ENCODE peak calls at places on chromosome 6, in six cellular contexts. X, A, E, F, L and U are unnamed samples.

GRCh38 chr6:156587751-156588301 is 189.4 kb upstream of the ARID1B start:
- DNase-seq in X (no peak), F (no peak), A (no peak), L (no peak), E (no peak), U (no peak)

GRCh38 chr6:77030929-77031674 is 432.2 kb downstream of the HTR1B start:
- DNase-seq in L (no peak), E (no peak), X (no peak), F (peak; percentile 37), A (no peak), U (no peak)

GRCh38 chr6:116531675-116532570 is 13.6 kb downstream of the TRAPPC3L start:
- DNase-seq in A (peak; percentile 61), X (peak; percentile 43), E (no peak), L (peak; percentile 88), F (peak; percentile 35), U (no peak)

GRCh38 chr6:164018127-164018526 is 603.6 kb downstream of the QKI start:
- DNase-seq in X (no peak), E (no peak), A (no peak), L (no peak), F (no peak), U (no peak)

GRCh38 chr6:99822741-99823512 is 171.1 kb downstream of the MCHR2 start:
- DNase-seq in F (peak; percentile 29), A (no peak), L (no peak), X (no peak), E (no peak), U (no peak)

GRCh38 chr6:163825033-163825432 is 410.5 kb downstream of the QKI start:
- DNase-seq in A (no peak), X (no peak), F (peak; percentile 37), E (no peak), L (no peak), U (no peak)

GRCh38 chr6:101393291-101394251 is at the start of gene GRIK2:
- DNase-seq in A (no peak), L (no peak), F (no peak), X (no peak), E (peak; percentile 85), U (no peak)

GRCh38 chr6:1917628-1918371 is 308.1 kb downstream of the FOXC1 start:
- DNase-seq in A (no peak), E (no peak), F (peak; percentile 96), X (no peak), L (no peak), U (no peak)

GRCh38 chr6:96542702-96543101 is 20.2 kb upstream of the FHL5 start:
- DNase-seq in L (no peak), F (no peak), E (no peak), A (no peak), X (no peak), U (no peak)

GRCh38 chr6:160043784-160044183 is 74.9 kb downstream of the IGF2R start:
- DNase-seq in L (no peak), E (no peak), X (no peak), A (no peak), F (no peak), U (no peak)

GRCh38 chr6:113646701-113647100 is 210.4 kb upstream of the MARCKS start:
- DNase-seq in E (no peak), A (no peak), X (no peak), F (no peak), L (no peak), U (no peak)

GRCh38 chr6:27250955-27251671 is 3.6 kb downstream of the PRSS16 start:
- DNase-seq in A (peak; percentile 90), L (no peak), F (peak; percentile 26), X (peak; percentile 30), E (peak; percentile 97), U (no peak)

GRCh38 chr6:36947570-36948351 is 6.8 kb upstream of the PI16 start:
- DNase-seq in L (no peak), F (no peak), E (no peak), X (no peak), A (no peak), U (no peak)

GRCh38 chr6:138931660-138932059 is 56.4 kb downstream of the REPS1 start:
- DNase-seq in X (no peak), F (no peak), A (no peak), L (no peak), E (no peak), U (no peak)

GRCh38 chr6:133764011-133764812 is 124.7 kb upstream of the TCF21 start:
- DNase-seq in L (peak; percentile 46), A (no peak), E (no peak), F (no peak), X (no peak), U (no peak)

GRCh38 chr6:110181131-110182027 is 1.2 kb downstream of the CDC40 start:
- DNase-seq in A (no peak), F (no peak), L (no peak), X (no peak), E (no peak), U (no peak)

GRCh38 chr6:143290206-143290605 is 160.3 kb downstream of the ADAT2 start:
- DNase-seq in X (no peak), L (no peak), F (no peak), E (no peak), A (no peak), U (no peak)

GRCh38 chr6:14270925-14271791 is 153.6 kb downstream of the CD83 start:
- DNase-seq in X (no peak), L (no peak), F (peak; percentile 91), A (no peak), E (no peak), U (no peak)

GRCh38 chr6:155444120-155444917 is 11.3 kb downstream of the NOX3 start:
- DNase-seq in X (no peak), F (peak; percentile 23), E (no peak), L (no peak), A (no peak), U (no peak)

GRCh38 chr6:155439376-155439775 is 16.3 kb downstream of the NOX3 start:
- DNase-seq in E (no peak), X (no peak), L (no peak), F (no peak), A (no peak), U (no peak)

GRCh38 chr6:155443168-155443567 is 12.5 kb downstream of the NOX3 start:
- DNase-seq in A (no peak), F (no peak), X (no peak), L (no peak), E (no peak), U (no peak)

GRCh38 chr6:155442562-155442961 is 13.1 kb downstream of the NOX3 start:
- DNase-seq in L (no peak), X (no peak), F (no peak), E (no peak), A (no peak), U (no peak)

DNA sequence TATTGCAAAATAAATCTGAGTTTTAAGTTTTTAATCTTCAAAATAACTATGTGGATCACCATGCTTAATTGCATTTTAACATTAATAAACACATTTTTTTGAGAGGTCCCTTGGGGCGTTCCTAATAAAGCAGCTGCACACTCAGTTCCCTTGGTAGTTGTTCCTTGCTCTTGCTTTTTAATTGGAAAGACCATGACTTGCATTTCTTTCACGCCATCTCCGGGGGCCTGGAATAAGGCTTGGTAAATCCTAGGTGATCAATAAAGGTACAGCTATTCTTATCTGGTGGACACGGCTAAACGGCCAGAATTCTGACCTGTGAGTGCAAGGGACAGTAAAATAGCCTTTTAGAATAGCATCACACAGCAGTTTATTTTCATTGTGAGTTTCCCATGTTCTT is 14.9 kb downstream of the NOX3 start:
- DNase-seq in X (no peak), L (no peak), F (no peak), A (no peak), E (no peak), U (no peak)
- H3K4me3 ChIP-seq in X (no peak overlapping the region), L (no peak overlapping the region), F (no peak overlapping the region), A (no peak overlapping the region), E (no peak overlapping the region), U (no peak overlapping the region)

GRCh38 chr6:158008894-158009891 is 27.5 kb downstream of the SYNJ2 start:
- DNase-seq in E (peak; percentile 66), X (peak; percentile 59), F (no peak), L (peak; percentile 47), A (no peak), U (no peak)
- H3K4me3 ChIP-seq in E (no peak overlapping the region), X (no peak overlapping the region), F (no peak overlapping the region), L (no peak overlapping the region), A (no peak overlapping the region), U (peak overlapping the region; percentile 19)

GRCh38 chr6:75493400-75494064 is at the start of gene FILIP1:
- DNase-seq in L (peak; percentile 39), F (peak; percentile 23), A (no peak), X (peak; percentile 55), E (no peak), U (peak; percentile 86)

GRCh38 chr6:75491302-75491701 is 2.3 kb downstream of the FILIP1 start:
- DNase-seq in F (no peak), A (no peak), X (no peak), E (no peak), L (no peak), U (no peak)

GRCh38 chr6:75489025-75489424 is 4.6 kb downstream of the FILIP1 start:
- DNase-seq in E (no peak), A (no peak), X (no peak), F (no peak), L (no peak), U (no peak)

GRCh38 chr6:75494290-75494689 is 690 bp upstream of the FILIP1 start:
- DNase-seq in E (no peak), X (no peak), L (no peak), F (no peak), A (no peak), U (no peak)

GRCh38 chr6:75492769-75493168 is 831 bp downstream of the FILIP1 start:
- DNase-seq in F (no peak), L (no peak), X (no peak), E (no peak), A (no peak), U (no peak)
- H3K4me3 ChIP-seq in F (no peak overlapping the region), L (no peak overlapping the region), X (peak overlapping the region; percentile 47), E (no peak overlapping the region), A (no peak overlapping the region), U (peak overlapping the region; percentile 68)

DNA sequence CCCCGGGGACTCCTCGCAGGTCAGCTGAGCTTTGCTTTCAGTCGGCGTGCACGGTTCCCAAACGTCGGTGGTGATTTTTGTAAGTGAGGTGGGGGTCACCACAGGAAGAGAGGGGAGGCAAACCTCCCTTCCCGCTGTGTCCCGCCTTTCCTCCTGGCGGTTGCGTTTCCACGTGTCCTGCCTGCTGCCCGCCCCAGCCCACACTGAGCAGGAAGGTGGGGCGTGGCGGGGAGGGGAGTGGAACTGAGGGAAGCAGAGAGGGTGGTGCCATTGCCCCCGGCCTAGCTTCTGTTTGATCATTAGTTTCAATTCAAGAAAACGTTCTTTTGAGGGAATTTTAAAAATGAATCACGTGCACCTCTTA is 30.1 kb upstream of the AFDN start:
- DNase-seq in X (no peak), F (no peak), A (no peak), L (no peak), E (no peak), U (no peak)
- H3K4me3 ChIP-seq in X (no peak overlapping the region), F (peak overlapping the region; percentile 6), A (no peak overlapping the region), L (peak overlapping the region; percentile 22), E (no peak overlapping the region), U (peak overlapping the region; percentile 68)

GRCh38 chr6:44074383-44075136 is 52.7 kb downstream of the MRPL14 start:
- DNase-seq in F (no peak), A (no peak), X (peak; percentile 76), L (peak; percentile 67), E (no peak), U (no peak)
- H3K4me3 ChIP-seq in F (no peak overlapping the region), A (no peak overlapping the region), X (no peak overlapping the region), L (no peak overlapping the region), E (no peak overlapping the region), U (peak overlapping the region; percentile 35)